ENCODE peak calls at places on chromosomes 7 and 10, in four cellular contexts. B is body of pancreas, L is left ventricle myocardium inferior, Z is heart right ventricle. U is an unnamed sample.

GRCh38 chr7:135352285-135352684 is 118.6 kb downstream of the STRA8 start:
- DNase-seq in L (no peak), B (no peak), Z (no peak), U (no peak)

GRCh38 chr10:117541405-117541908 is 1.1 kb upstream of the EMX2 start:
- DNase-seq in Z (no peak), B (no peak), L (no peak), U (no peak)

GRCh38 chr7:47672966-47673365 is 91.1 kb upstream of the TNS3 start:
- DNase-seq in B (no peak), Z (no peak), L (no peak), U (no peak)

GRCh38 chr7:45696476-45696875 is 122.3 kb downstream of the ADCY1 start:
- DNase-seq in Z (no peak), L (no peak), B (no peak), U (peak; percentile 2)

GRCh38 chr10:119807960-119808697 is 64.5 kb downstream of the MCMBP start:
- DNase-seq in B (no peak), Z (no peak), L (no peak), U (no peak)

GRCh38 chr7:155483868-155484325 is 26.0 kb downstream of the EN2 start:
- DNase-seq in L (peak; percentile 35), Z (no peak), B (no peak), U (no peak)

GRCh38 chr10:132990684-132991545 is 48.5 kb upstream of the CFAP46 start:
- DNase-seq in Z (no peak), L (peak; percentile 10), B (no peak), U (no peak)

GRCh38 chr10:44801383-44802327 is 109.5 kb upstream of the TMEM72 start:
- DNase-seq in B (peak; percentile 97), L (peak; percentile 93), Z (peak; percentile 91), U (peak; percentile 94)

DNA sequence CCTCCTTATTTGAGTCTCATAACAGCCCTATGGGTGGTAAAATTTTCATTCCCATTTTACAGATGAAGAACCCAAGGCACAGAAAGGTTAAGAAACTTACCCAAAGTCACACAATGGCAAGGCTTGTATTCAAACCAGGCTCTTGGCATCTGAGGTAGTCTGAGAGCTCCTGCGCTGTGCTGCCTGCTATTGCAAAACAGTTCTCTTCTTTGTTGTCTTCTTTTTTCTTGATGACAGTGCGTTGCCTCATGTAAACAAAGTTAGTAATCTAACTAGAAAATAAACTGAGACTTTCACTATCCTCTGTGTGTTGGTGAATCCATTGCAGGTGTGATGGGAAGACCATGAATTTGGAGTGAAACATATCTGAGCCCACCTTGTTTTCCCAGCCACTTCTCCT is 240.8 kb downstream of the PTEN start:
- DNase-seq in B (no peak), L (no peak), Z (no peak), U (no peak)
- TF ChIP-seq CTCF in B (no peak), L (no peak), Z (no peak), U (no peak)

DNA sequence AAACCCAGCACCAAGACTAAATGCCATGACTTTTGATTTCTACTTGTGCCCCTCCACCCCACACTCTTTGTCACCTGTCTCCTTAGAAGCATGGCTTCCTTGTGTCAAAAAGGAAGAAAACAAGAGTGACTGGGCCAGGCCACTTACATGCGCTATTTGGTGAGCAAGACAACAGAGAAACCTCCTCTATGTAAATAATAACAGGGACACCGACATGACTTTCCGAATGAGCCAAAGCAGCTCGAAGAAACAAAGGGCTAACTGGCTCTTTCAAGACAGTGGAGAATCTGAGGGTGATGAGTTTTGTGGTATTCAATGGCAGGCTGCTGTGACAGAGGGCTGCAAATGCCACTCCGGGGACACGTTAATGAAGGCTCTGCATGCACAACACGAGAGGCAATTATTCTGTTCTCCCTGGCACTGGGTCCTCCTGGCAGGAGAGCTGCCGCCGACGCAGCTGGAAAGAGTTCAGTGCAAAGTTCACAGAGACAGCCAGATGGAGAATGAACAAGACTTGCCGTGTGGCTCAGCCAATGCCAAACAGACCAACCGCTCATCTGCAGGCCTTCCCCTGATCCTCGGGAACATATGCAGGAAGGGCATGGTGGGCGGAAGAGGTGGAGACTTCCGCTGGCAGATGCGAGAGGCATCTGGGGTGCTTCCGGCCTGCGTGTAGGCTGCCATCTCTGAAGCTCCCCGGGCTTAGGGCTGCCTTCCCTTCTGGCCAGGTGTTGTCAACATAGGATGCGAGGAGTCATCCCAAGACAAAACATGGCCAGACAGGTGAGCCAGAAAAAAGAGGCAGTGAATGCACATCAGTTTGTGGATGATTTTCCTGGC is 59.1 kb upstream of the SMNDC1 start:
- DNase-seq in L (no peak), B (no peak), Z (no peak), U (no peak)
- H3K4me1 ChIP-seq in L (peaks cover 13% of the 10 kb centered on the region), B (peaks cover 9% of the 10 kb centered on the region), Z (no peaks in the 10 kb centered on the region), U (no peaks in the 10 kb centered on the region)

GRCh38 chr10:30027057-30028005 is 32.1 kb downstream of the JCAD start:
- DNase-seq in Z (peak; percentile 43), B (peak; percentile 36), L (peak; percentile 38), U (peak; percentile 63)

GRCh38 chr10:30028452-30029045 is 30.8 kb downstream of the JCAD start:
- DNase-seq in B (no peak), L (no peak), Z (no peak), U (no peak)

GRCh38 chr10:30029164-30029889 is 30.1 kb downstream of the JCAD start:
- DNase-seq in Z (no peak), L (no peak), B (no peak), U (no peak)

GRCh38 chr10:30026578-30026977 is 32.8 kb downstream of the JCAD start:
- DNase-seq in B (no peak), L (no peak), Z (peak; percentile 20), U (no peak)

DNA sequence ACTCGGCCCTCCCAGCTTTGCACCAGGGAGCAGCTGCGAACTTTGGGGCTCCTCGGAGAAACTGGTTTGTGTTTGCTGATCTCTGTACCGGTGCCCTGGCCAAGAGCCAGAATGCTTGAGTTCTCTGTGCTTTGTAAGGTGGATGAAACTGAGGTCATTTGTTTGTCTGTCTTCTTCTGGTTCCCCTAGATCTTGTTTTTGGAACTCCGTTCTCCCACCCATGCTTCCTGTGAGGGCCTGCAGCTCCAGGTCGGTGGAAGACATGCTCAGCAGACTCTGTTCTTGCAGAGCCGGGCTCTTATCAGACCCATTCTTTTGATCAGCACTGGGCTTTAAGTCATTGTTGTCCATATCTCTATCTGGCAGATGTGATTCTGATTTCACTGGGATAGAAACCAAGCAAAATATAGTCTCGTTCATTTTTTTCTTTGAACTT is 31.4 kb downstream of the JCAD start:
- DNase-seq in B (peak; percentile 28), Z (peak; percentile 35), L (peak; percentile 59), U (peak; percentile 61)
- TF ChIP-seq CTCF in B (no peak), Z (no peak), L (no peak), U (no peak)

GRCh38 chr7:149831730-149832219 is 6.4 kb upstream of the ZNF862 start:
- DNase-seq in B (no peak), L (no peak), Z (no peak), U (peak; percentile 6)

GRCh38 chr7:149833495-149834130 is 4.6 kb upstream of the ZNF862 start:
- DNase-seq in B (no peak), Z (no peak), L (no peak), U (peak; percentile 5)

GRCh38 chr7:149830997-149831729 is 7.0 kb upstream of the ZNF862 start:
- DNase-seq in Z (no peak), L (no peak), B (no peak), U (no peak)

GRCh38 chr7:149834601-149835000 is 3.6 kb upstream of the ZNF862 start:
- DNase-seq in Z (no peak), B (no peak), L (no peak), U (no peak)

DNA sequence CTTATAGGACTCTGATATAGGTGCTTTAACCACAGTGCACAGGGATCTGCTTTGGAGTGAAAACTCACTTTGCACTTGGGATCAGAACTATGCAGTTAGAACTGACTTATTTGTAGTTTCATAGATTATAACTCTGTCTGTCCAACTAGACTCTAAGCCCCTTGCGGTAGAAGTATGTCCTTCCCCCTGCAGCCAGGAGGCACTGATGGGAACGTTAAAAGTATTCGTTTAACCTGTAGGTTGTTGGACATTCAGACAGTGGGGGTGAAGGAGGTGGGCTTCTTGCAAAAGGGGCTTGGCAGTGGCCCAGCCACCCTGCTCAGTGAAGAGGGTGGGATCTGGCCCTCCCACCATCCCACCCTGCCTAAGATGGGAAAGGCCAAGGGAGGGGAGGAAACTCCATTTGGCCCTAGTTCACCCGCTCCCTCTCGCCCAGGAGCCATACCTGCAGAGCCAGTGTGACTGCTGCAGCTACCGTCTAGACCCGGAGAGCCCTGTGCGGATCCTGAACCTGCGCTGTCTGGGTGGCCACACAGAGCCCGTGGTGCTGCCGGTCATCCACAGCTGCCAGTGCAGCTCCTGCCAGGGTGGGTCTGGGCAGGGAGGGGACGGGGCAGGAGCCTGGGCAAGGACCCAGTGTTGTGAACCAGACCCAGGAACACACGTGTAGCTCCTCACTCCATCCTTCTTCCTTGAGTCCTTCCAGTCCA is 5.7 kb upstream of the ZNF862 start:
- DNase-seq in L (no peak), B (no peak), Z (no peak), U (peak; percentile 15)
- H3K4me1 ChIP-seq in L (no peaks in the 10 kb centered on the region), B (no peaks in the 10 kb centered on the region), Z (no peaks in the 10 kb centered on the region), U (peaks cover under 1% of the 10 kb centered on the region)

U was measured in heart left ventricle.